ENCODE peak calls at places on chromosomes 2 and 18, in four cellular contexts. One of them, this sample, is unnamed.

GRCh38 chr2:17981936-17982335 is 103.5 kb downstream of the KCNS3 start:
- DNase-seq in GM12878: no peak
- DNase-seq in H1: no peak
- DNase-seq in HepG2: no peak
- DNase-seq in this sample: no peak

GRCh38 chr18:434410-434809 is 66.1 kb downstream of the COLEC12 start:
- DNase-seq in GM12878: no peak
- DNase-seq in H1: no peak
- DNase-seq in HepG2: no peak
- DNase-seq in this sample: no peak

GRCh38 chr2:156182132-156182531 is 150.4 kb downstream of the NR4A2 start:
- DNase-seq in H1: no peak
- DNase-seq in HepG2: peak; percentile 20
- DNase-seq in GM12878: no peak
- DNase-seq in this sample: no peak

GRCh38 chr2:201347154-201347553 is 10.0 kb downstream of the FLACC1 start:
- DNase-seq in H1: no peak
- DNase-seq in HepG2: no peak
- DNase-seq in GM12878: no peak
- DNase-seq in this sample: no peak

GRCh38 chr18:12121175-12122095 is 27.8 kb downstream of the ANKRD62 start:
- DNase-seq in GM12878: no peak
- DNase-seq in HepG2: peak; percentile 16
- DNase-seq in H1: no peak
- DNase-seq in this sample: peak; percentile 11

GRCh38 chr2:151840216-151840691 is 12.0 kb upstream of the ARL5A start:
- DNase-seq in HepG2: no peak
- DNase-seq in H1: no peak
- DNase-seq in GM12878: peak; percentile 82
- DNase-seq in this sample: no peak

GRCh38 chr2:106117347-106117746 is 76.8 kb downstream of the UXS1 start:
- DNase-seq in GM12878: no peak
- DNase-seq in HepG2: no peak
- DNase-seq in H1: no peak
- DNase-seq in this sample: no peak

GRCh38 chr2:105600949-105601708 is 143.6 kb upstream of the NCK2 start:
- DNase-seq in H1: no peak
- DNase-seq in GM12878: no peak
- DNase-seq in HepG2: no peak
- DNase-seq in this sample: no peak

GRCh38 chr2:77007668-77008067 is 514.5 kb downstream of the LRRTM4 start:
- DNase-seq in GM12878: no peak
- DNase-seq in HepG2: no peak
- DNase-seq in H1: no peak
- DNase-seq in this sample: no peak

GRCh38 chr2:188798159-188798558 is 176.0 kb upstream of the COL3A1 start:
- DNase-seq in H1: no peak
- DNase-seq in GM12878: no peak
- DNase-seq in HepG2: no peak
- DNase-seq in this sample: no peak

GRCh38 chr2:97005353-97005752 is 19.0 kb upstream of the FAM178B start:
- DNase-seq in HepG2: peak; percentile 16
- DNase-seq in GM12878: no peak
- DNase-seq in H1: no peak
- DNase-seq in this sample: no peak

GRCh38 chr2:237752761-237753165 is 45.8 kb upstream of the RBM44 start:
- DNase-seq in HepG2: no peak
- DNase-seq in H1: no peak
- DNase-seq in GM12878: peak; percentile 83
- DNase-seq in this sample: no peak

GRCh38 chr18:10526211-10526949 is 553 bp downstream of the NAPG start:
- DNase-seq in H1: no peak
- DNase-seq in HepG2: peak; percentile 31
- DNase-seq in GM12878: no peak
- DNase-seq in this sample: no peak

GRCh38 chr2:240620149-240620731 is 5.0 kb upstream of the GPR35 start:
- DNase-seq in GM12878: no peak
- DNase-seq in H1: no peak
- DNase-seq in HepG2: no peak
- DNase-seq in this sample: no peak

GRCh38 chr18:64330161-64330560 is 181.3 kb upstream of the LINC00305 start:
- DNase-seq in HepG2: no peak
- DNase-seq in GM12878: no peak
- DNase-seq in H1: no peak
- DNase-seq in this sample: peak; percentile 15

GRCh38 chr2:199201539-199201938 is 256.2 kb downstream of the SATB2 start:
- DNase-seq in GM12878: no peak
- DNase-seq in H1: no peak
- DNase-seq in HepG2: no peak
- DNase-seq in this sample: no peak

GRCh38 chr2:31983762-31984467 is 26.9 kb downstream of the MEMO1 start:
- DNase-seq in H1: no peak
- DNase-seq in HepG2: no peak
- DNase-seq in GM12878: no peak
- DNase-seq in this sample: no peak

GRCh38 chr2:7992612-7993596 is 689.0 kb upstream of the ID2 start:
- DNase-seq in GM12878: no peak
- DNase-seq in HepG2: no peak
- DNase-seq in H1: no peak
- DNase-seq in this sample: no peak
- TF ChIP-seq SUZ12 in GM12878: no peak
- TF ChIP-seq SUZ12 in HepG2: no peak
- TF ChIP-seq SUZ12 in H1: no peak
- TF ChIP-seq SUZ12 in this sample: no peak

DNA sequence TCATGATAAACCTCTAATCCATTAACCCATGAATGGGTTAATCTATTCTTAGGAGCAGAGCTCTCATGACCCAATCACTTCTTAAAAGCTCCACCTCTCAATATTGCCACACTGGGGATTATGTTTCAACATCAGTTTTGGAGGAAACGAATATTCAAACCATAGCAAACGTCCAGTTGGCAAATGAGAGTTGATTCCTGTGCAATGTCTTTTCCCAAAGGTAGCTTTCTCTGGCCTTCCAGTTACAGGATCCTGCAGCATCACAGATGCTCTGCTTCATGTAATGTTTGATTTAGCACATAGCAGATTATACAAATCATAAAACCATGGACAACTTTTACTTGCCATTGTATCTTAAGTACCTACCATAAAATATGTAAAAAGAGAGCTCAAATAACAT is 481.0 kb downstream of the TNS1 start:
- DNase-seq in H1: no peak
- DNase-seq in HepG2: no peak
- DNase-seq in GM12878: no peak
- DNase-seq in this sample: no peak
- TF ChIP-seq YY1 in H1: no peak
- TF ChIP-seq YY1 in HepG2: no peak
- TF ChIP-seq YY1 in GM12878: no peak
- TF ChIP-seq YY1 in this sample: no peak

GRCh38 chr2:104430892-104431291 is 423.0 kb upstream of the POU3F3 start:
- DNase-seq in H1: no peak
- DNase-seq in GM12878: no peak
- DNase-seq in HepG2: no peak
- DNase-seq in this sample: no peak

GRCh38 chr2:104432972-104433371 is 420.9 kb upstream of the POU3F3 start:
- DNase-seq in HepG2: no peak
- DNase-seq in H1: no peak
- DNase-seq in GM12878: no peak
- DNase-seq in this sample: no peak

GRCh38 chr2:104431701-104432121 is 422.2 kb upstream of the POU3F3 start:
- DNase-seq in H1: no peak
- DNase-seq in HepG2: no peak
- DNase-seq in GM12878: no peak
- DNase-seq in this sample: no peak

GRCh38 chr2:104434363-104434792 is 419.5 kb upstream of the POU3F3 start:
- DNase-seq in H1: peak; percentile 43
- DNase-seq in HepG2: no peak
- DNase-seq in GM12878: peak; percentile 7
- DNase-seq in this sample: peak; percentile 42

DNA sequence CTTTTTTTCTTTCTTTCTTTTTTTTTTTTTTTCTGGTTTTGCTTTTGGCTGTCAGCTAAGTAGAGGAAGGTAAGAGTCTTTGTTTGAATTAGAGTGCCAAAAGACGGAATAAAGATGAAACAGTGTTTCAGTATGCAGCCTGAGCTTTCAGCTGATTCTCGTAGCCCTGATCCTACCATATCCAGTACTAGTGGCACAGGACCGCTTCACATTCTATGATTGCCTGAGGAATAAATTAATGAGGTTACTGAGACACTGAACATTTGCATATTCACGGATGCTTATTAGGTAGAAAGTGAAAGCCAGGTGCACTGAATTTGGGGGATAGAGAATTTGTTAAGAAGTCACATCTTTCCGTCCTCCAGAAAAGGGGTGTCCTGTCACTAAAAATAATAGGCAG is 421.5 kb upstream of the POU3F3 start:
- DNase-seq in GM12878: no peak
- DNase-seq in HepG2: no peak
- DNase-seq in H1: no peak
- DNase-seq in this sample: no peak
- TF ChIP-seq SUZ12 in GM12878: no peak
- TF ChIP-seq SUZ12 in HepG2: no peak
- TF ChIP-seq SUZ12 in H1: no peak
- TF ChIP-seq SUZ12 in this sample: no peak

GRCh38 chr2:194166818-194167217 is 1490.2 kb upstream of the SLC39A10 start:
- DNase-seq in GM12878: no peak
- DNase-seq in H1: no peak
- DNase-seq in HepG2: peak; percentile 39
- DNase-seq in this sample: peak; percentile 15
- TF ChIP-seq YY1 in GM12878: no peak
- TF ChIP-seq YY1 in H1: no peak
- TF ChIP-seq YY1 in HepG2: no peak
- TF ChIP-seq YY1 in this sample: no peak

DNA sequence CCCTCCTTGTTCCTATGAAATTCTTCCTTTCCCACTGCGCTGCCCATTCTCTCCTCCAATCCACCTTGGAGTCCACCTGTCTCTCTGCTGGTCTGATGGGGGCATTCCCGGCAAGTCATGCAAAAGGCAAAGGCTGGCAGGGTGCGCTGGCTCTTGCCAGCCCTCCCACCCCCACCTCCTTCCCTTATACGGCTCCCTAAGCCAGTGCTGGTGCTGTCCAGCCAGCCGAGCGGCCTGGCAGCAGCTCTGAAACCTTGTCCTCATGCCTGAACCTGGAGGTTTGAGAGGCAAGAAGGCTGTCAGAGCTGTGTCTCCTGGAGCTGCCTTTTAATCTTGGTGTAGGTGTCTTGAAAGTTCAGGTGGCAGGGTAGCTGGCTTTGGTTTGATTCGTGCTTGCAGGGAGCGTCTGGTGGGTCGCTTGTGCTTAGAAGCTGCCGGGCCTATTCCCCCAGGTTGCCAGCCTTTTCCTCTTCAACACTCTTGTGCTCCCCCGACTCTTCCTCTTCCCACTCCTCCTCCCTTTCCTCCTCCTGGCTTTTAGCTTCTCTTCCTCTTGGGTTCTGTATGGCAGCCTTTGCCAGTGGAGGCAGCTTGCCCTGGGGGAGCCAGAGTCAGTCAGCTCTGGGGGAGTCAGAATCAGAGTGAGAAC is 748 bp downstream of the LIPG start:
- DNase-seq in GM12878: no peak
- DNase-seq in HepG2: no peak
- DNase-seq in H1: no peak
- DNase-seq in this sample: no peak
- TF ChIP-seq SUZ12 in GM12878: no peak
- TF ChIP-seq SUZ12 in HepG2: no peak
- TF ChIP-seq SUZ12 in H1: no peak
- TF ChIP-seq SUZ12 in this sample: no peak

DNA sequence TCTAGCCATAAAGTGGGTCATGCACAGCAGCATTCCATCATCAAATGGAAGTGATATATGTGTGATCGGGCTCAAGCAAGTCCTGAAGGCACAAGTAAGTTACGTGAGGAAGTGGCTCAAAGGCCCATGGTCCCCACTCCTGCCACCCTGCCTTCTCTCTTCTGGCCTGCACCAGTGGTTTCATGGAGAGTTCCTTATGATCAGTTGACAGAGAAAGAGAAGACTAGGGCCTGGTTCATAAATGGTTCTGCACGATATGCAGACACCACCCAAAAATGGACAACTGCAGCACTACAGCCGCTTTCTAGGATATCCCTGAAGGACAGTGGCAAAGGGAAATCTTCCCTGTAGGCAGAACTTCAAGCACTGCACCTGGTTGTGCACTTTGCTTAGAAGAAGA is 412.6 kb upstream of the SMIM21 start:
- DNase-seq in GM12878: no peak
- DNase-seq in H1: no peak
- DNase-seq in HepG2: no peak
- DNase-seq in this sample: no peak
- TF ChIP-seq YY1 in GM12878: no peak
- TF ChIP-seq YY1 in H1: no peak
- TF ChIP-seq YY1 in HepG2: no peak
- TF ChIP-seq YY1 in this sample: no peak

GRCh38 chr2:41992056-41992699 is 55.6 kb upstream of the PKDCC start:
- DNase-seq in HepG2: no peak
- DNase-seq in H1: no peak
- DNase-seq in GM12878: no peak
- DNase-seq in this sample: no peak

GRCh38 chr2:41990688-41991087 is 57.1 kb upstream of the PKDCC start:
- DNase-seq in GM12878: no peak
- DNase-seq in H1: no peak
- DNase-seq in HepG2: no peak
- DNase-seq in this sample: no peak

GRCh38 chr2:41992700-41993070 is 55.1 kb upstream of the PKDCC start:
- DNase-seq in H1: no peak
- DNase-seq in HepG2: no peak
- DNase-seq in GM12878: no peak
- DNase-seq in this sample: no peak

GRCh38 chr2:41993086-41993812 is 54.6 kb upstream of the PKDCC start:
- DNase-seq in HepG2: no peak
- DNase-seq in H1: no peak
- DNase-seq in GM12878: no peak
- DNase-seq in this sample: no peak

DNA sequence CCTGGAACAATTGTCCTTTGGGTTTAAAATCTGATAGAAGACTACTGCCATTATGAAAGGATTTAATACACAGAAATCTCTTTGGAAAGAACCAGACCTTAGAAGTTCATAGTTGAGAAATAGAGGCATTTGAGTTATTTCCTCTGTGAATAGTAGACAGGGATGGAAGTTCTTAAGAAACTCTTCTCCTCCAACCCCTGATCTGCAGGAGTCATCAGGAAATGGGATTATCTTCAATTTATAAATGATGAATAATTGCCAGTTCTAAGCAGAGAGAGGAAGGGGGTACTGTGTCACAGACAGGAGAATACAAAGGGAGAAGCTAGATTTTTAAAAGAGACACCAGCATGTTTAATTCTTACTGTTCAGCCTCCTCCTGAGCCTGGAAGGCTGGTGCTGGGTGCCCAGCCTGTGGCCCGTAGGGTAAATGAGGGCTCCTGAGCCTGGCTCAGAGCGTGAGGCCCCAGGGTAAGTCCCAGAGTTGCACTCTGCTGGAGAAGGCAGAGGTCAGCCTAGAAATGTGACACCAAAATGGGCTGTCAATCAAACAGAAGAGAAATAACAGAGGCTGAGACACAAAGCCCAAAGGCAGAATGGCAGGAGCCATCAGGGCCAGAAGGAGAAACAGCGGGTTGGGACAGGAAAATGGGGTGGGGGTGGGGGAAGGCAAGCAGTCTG is 58.2 kb upstream of the PKDCC start:
- DNase-seq in HepG2: no peak
- DNase-seq in H1: no peak
- DNase-seq in GM12878: no peak
- DNase-seq in this sample: no peak
- TF ChIP-seq SUZ12 in HepG2: no peak
- TF ChIP-seq SUZ12 in H1: no peak
- TF ChIP-seq SUZ12 in GM12878: no peak
- TF ChIP-seq SUZ12 in this sample: no peak